ENCODE peak calls at places on chromosomes 6 and 20, in ten cellular contexts. C is heart right ventricle; E is stimulated activated CD8-positive, alpha-beta memory T cell treated with anti-CD3 and anti-CD28 coated beads, Interleukin-2, amount 100 ng/mL, for 1 hour; P is amygdala; K is stimulated activated effector memory CD8-positive, alpha-beta T cell treated with anti-CD3 and anti-CD28 coated beads, Interleukin-12 subunit alpha, Interleukin-12 subunit beta, amount 100 ng/mL, for 72 hours; L is GM13977; B is T-helper 1 cell; Z is AG20443; M is activated naive CD8-positive, alpha-beta T cell treated with anti-CD3 and anti-CD28 coated beads for 36 hours; G is lower leg skin. W is an unnamed sample.

GRCh38 chr6:77173472-77174074 is 289.7 kb downstream of the HTR1B start:
- DNase-seq in C (no peak), E (no peak), P (no peak), K (no peak), L (no peak), B (no peak), Z (no peak), M (no peak), G (no peak), W (peak; percentile 2)

GRCh38 chr6:149431905-149432775 is 32.1 kb downstream of the SUMO4 start:
- DNase-seq in C (peak; percentile 87), E (peak; percentile 73), P (peak; percentile 91), K (peak; percentile 90), L (peak; percentile 89), B (peak; percentile 86), Z (peak; percentile 92), M (peak; percentile 82), G (peak; percentile 98), W (peak; percentile 85)

GRCh38 chr6:90938116-90938515 is 351.2 kb upstream of the MAP3K7 start:
- DNase-seq in C (no peak), E (no peak), P (no peak), K (no peak), L (no peak), B (no peak), Z (no peak), M (no peak), G (no peak), W (no peak)

GRCh38 chr6:11718031-11718430 is 60.6 kb downstream of the ADTRP start:
- DNase-seq in C (no peak), E (no peak), P (no peak), K (no peak), L (no peak), B (no peak), Z (no peak), M (no peak), G (no peak), W (no peak)

GRCh38 chr6:133240511-133241087 is 558 bp upstream of the EYA4 start:
- DNase-seq in C (peak; percentile 34), E (no peak), P (peak; percentile 40), K (no peak), L (peak; percentile 22), B (no peak), Z (no peak), M (no peak), G (no peak), W (peak; percentile 11)

GRCh38 chr6:149933036-149933435 is 8.8 kb upstream of the ULBP2 start:
- DNase-seq in C (no peak), E (no peak), P (no peak), K (no peak), L (no peak), B (no peak), Z (no peak), M (no peak), G (peak; percentile 65), W (no peak)

GRCh38 chr6:21767891-21768659 is 174.5 kb downstream of the SOX4 start:
- DNase-seq in C (no peak), E (no peak), P (no peak), K (no peak), L (no peak), B (no peak), Z (peak; percentile 36), M (no peak), G (no peak), W (peak; percentile 34)

GRCh38 chr6:30875244-30876038 is 8.9 kb upstream of the DDR1 start:
- DNase-seq in C (no peak), E (no peak), P (no peak), K (no peak), L (no peak), B (no peak), Z (no peak), M (no peak), G (peak; percentile 85), W (no peak)

GRCh38 chr6:142680308-142680707 is 264.7 kb downstream of the HIVEP2 start:
- DNase-seq in C (no peak), E (no peak), P (no peak), K (no peak), L (no peak), B (peak; percentile 3), Z (peak; percentile 86), M (peak; percentile 53), G (no peak), W (no peak)

GRCh38 chr20:62977613-62978558 is 25.4 kb downstream of the SLC17A9 start:
- DNase-seq in C (no peak), E (peak; percentile 56), P (no peak), K (peak; percentile 50), L (peak; percentile 89), B (peak; percentile 83), Z (no peak), M (peak; percentile 68), G (no peak), W (no peak)

GRCh38 chr6:148323344-148323743 is 19.3 kb upstream of the SASH1 start:
- DNase-seq in C (no peak), E (no peak), P (no peak), K (no peak), L (no peak), B (no peak), Z (peak; percentile 69), M (no peak), G (no peak), W (peak; percentile 51)

GRCh38 chr20:6533828-6534388 is 233.6 kb upstream of the BMP2 start:
- DNase-seq in C (no peak), E (no peak), P (no peak), K (no peak), L (no peak), B (no peak), Z (peak; percentile 40), M (no peak), G (no peak), W (no peak)

GRCh38 chr6:116476021-116476678 is 15.0 kb downstream of the CALHM6 start:
- DNase-seq in C (no peak), E (no peak), P (no peak), K (no peak), L (peak; percentile 63), B (no peak), Z (no peak), M (peak; percentile 14), G (no peak), W (no peak)

GRCh38 chr6:45415315-45415714 is 37.6 kb upstream of the SUPT3H start:
- DNase-seq in C (no peak), E (no peak), P (no peak), K (no peak), L (no peak), B (no peak), Z (no peak), M (no peak), G (no peak), W (no peak)

GRCh38 chr20:10855031-10855430 is 181.2 kb upstream of the JAG1 start:
- DNase-seq in C (no peak), E (no peak), P (no peak), K (no peak), L (no peak), B (no peak), Z (no peak), M (no peak), G (no peak), W (no peak)

GRCh38 chr20:33808388-33808787 is 2.8 kb upstream of the CHMP4B start:
- DNase-seq in C (no peak), E (no peak), P (no peak), K (no peak), L (no peak), B (no peak), Z (no peak), M (no peak), G (no peak), W (no peak)

GRCh38 chr6:122622404-122622938 is 12.3 kb downstream of the PKIB start:
- DNase-seq in C (no peak), E (no peak), P (no peak), K (no peak), L (no peak), B (no peak), Z (no peak), M (no peak), G (no peak), W (no peak)

GRCh38 chr6:12024715-12025434 is 12.8 kb downstream of the HIVEP1 start:
- DNase-seq in C (no peak), E (no peak), P (no peak), K (no peak), L (no peak), B (no peak), Z (peak; percentile 50), M (no peak), G (no peak), W (peak; percentile 66)

GRCh38 chr6:149696904-149697303 is 21.0 kb downstream of the LATS1 start:
- DNase-seq in C (no peak), E (no peak), P (no peak), K (no peak), L (no peak), B (no peak), Z (peak; percentile 17), M (no peak), G (no peak), W (peak; percentile 51)

GRCh38 chr20:58344741-58345140 is 35.2 kb downstream of the RAB22A start:
- DNase-seq in C (no peak), E (no peak), P (no peak), K (no peak), L (no peak), B (no peak), Z (peak; percentile 57), M (no peak), G (no peak), W (peak; percentile 44)

GRCh38 chr6:63640062-63640461 is 4.5 kb downstream of the PHF3 start:
- DNase-seq in C (no peak), E (no peak), P (no peak), K (no peak), L (no peak), B (no peak), Z (peak; percentile 35), M (no peak), G (no peak), W (no peak)

W was measured in hepatic stellate cell.